ENCODE peak calls at places on chromosomes 5 and 9, in four cellular contexts. One of them, this sample, is unnamed.

GRCh38 chr9:2336055-2336454 is 285.5 kb upstream of the VLDLR start:
- DNase-seq in H1: no peak
- DNase-seq in GM12878: no peak
- DNase-seq in HepG2: no peak
- DNase-seq in this sample: no peak

GRCh38 chr5:96942911-96943310 is 7.0 kb downstream of the LNPEP start:
- DNase-seq in H1: no peak
- DNase-seq in GM12878: no peak
- DNase-seq in HepG2: no peak
- DNase-seq in this sample: no peak

GRCh38 chr5:130222638-130223037 is 318.4 kb downstream of the CHSY3 start:
- DNase-seq in H1: no peak
- DNase-seq in GM12878: no peak
- DNase-seq in HepG2: no peak
- DNase-seq in this sample: no peak

GRCh38 chr9:110123364-110124095 is 84.4 kb downstream of the C9orf152 start:
- DNase-seq in H1: no peak
- DNase-seq in GM12878: no peak
- DNase-seq in HepG2: no peak
- DNase-seq in this sample: no peak

GRCh38 chr5:138103321-138103637 is 19.4 kb downstream of the WNT8A start:
- DNase-seq in H1: no peak
- DNase-seq in GM12878: no peak
- DNase-seq in HepG2: no peak
- DNase-seq in this sample: no peak

GRCh38 chr5:109558952-109559351 is 130.8 kb upstream of the MAN2A1 start:
- DNase-seq in H1: no peak
- DNase-seq in GM12878: no peak
- DNase-seq in HepG2: no peak
- DNase-seq in this sample: no peak

GRCh38 chr5:166493627-166494026 is 1797.8 kb upstream of the WWC1 start:
- DNase-seq in H1: no peak
- DNase-seq in GM12878: no peak
- DNase-seq in HepG2: no peak
- DNase-seq in this sample: no peak

GRCh38 chr9:26947736-26948135 is 694 bp upstream of the PLAA start:
- DNase-seq in H1: no peak
- DNase-seq in GM12878: no peak
- DNase-seq in HepG2: no peak
- DNase-seq in this sample: no peak

GRCh38 chr5:143117821-143118220 is 285.7 kb downstream of the NR3C1 start:
- DNase-seq in H1: no peak
- DNase-seq in GM12878: no peak
- DNase-seq in HepG2: no peak
- DNase-seq in this sample: no peak

GRCh38 chr5:149325894-149326293 is 19.4 kb upstream of the GRPEL2 start:
- DNase-seq in H1: no peak
- DNase-seq in GM12878: no peak
- DNase-seq in HepG2: no peak
- DNase-seq in this sample: no peak

GRCh38 chr5:142576303-142576702 is 109.6 kb downstream of the FGF1 start:
- DNase-seq in H1: no peak
- DNase-seq in GM12878: no peak
- DNase-seq in HepG2: no peak
- DNase-seq in this sample: no peak

GRCh38 chr5:91020065-91020800 is 362.9 kb downstream of the ARRDC3 start:
- DNase-seq in H1: no peak
- DNase-seq in GM12878: no peak
- DNase-seq in HepG2: no peak
- DNase-seq in this sample: no peak

GRCh38 chr5:175383350-175383749 is 60.6 kb downstream of the DRD1 start:
- DNase-seq in H1: no peak
- DNase-seq in GM12878: no peak
- DNase-seq in HepG2: no peak
- DNase-seq in this sample: no peak

GRCh38 chr9:114081441-114082016 is 3.4 kb upstream of the AMBP start:
- DNase-seq in H1: no peak
- DNase-seq in GM12878: no peak
- DNase-seq in HepG2: peak; percentile 84
- DNase-seq in this sample: no peak

GRCh38 chr5:33188089-33188488 is 252.7 kb upstream of the TARS1 start:
- DNase-seq in H1: no peak
- DNase-seq in GM12878: no peak
- DNase-seq in HepG2: no peak
- DNase-seq in this sample: no peak

GRCh38 chr9:18741880-18742279 is 267.9 kb downstream of the ADAMTSL1 start:
- DNase-seq in H1: no peak
- DNase-seq in GM12878: no peak
- DNase-seq in HepG2: no peak
- DNase-seq in this sample: no peak

GRCh38 chr5:64625678-64626077 is 64.6 kb upstream of the SHISAL2B start:
- DNase-seq in H1: no peak
- DNase-seq in GM12878: no peak
- DNase-seq in HepG2: no peak
- DNase-seq in this sample: no peak

GRCh38 chr5:1190296-1190695 is 11.1 kb upstream of the SLC6A19 start:
- DNase-seq in H1: no peak
- DNase-seq in GM12878: no peak
- DNase-seq in HepG2: no peak
- DNase-seq in this sample: no peak

GRCh38 chr5:37640088-37640487 is 199.8 kb downstream of the GDNF start:
- DNase-seq in H1: no peak
- DNase-seq in GM12878: no peak
- DNase-seq in HepG2: no peak
- DNase-seq in this sample: no peak

GRCh38 chr5:132001647-132002561 is 9.6 kb downstream of the ACSL6 start:
- DNase-seq in H1: no peak
- DNase-seq in GM12878: no peak
- DNase-seq in HepG2: peak; percentile 97
- DNase-seq in this sample: peak; percentile 44

GRCh38 chr9:38182321-38182720 is 113.3 kb upstream of the SHB start:
- DNase-seq in H1: no peak
- DNase-seq in GM12878: peak; percentile 43
- DNase-seq in HepG2: no peak
- DNase-seq in this sample: no peak

GRCh38 chr5:94872526-94872925 is 254.1 kb downstream of the SLF1 start:
- DNase-seq in H1: no peak
- DNase-seq in GM12878: no peak
- DNase-seq in HepG2: no peak
- DNase-seq in this sample: no peak

GRCh38 chr9:117303643-117304230 is 111.1 kb downstream of the ASTN2 start:
- DNase-seq in H1: no peak
- DNase-seq in GM12878: no peak
- DNase-seq in HepG2: no peak
- DNase-seq in this sample: no peak

GRCh38 chr5:40409600-40409999 is 270.1 kb upstream of the PTGER4 start:
- DNase-seq in H1: no peak
- DNase-seq in GM12878: no peak
- DNase-seq in HepG2: no peak
- DNase-seq in this sample: no peak

GRCh38 chr5:169300468-169301385 is at the start of gene SLIT3:
- DNase-seq in H1: peak; percentile 38
- DNase-seq in GM12878: no peak
- DNase-seq in HepG2: no peak
- DNase-seq in this sample: peak; percentile 52

GRCh38 chr5:91556-92263 is at the start of gene PLEKHG4B:
- DNase-seq in H1: peak; percentile 82
- DNase-seq in GM12878: no peak
- DNase-seq in HepG2: no peak
- DNase-seq in this sample: peak; percentile 77

GRCh38 chr5:2201832-2202231 is 319.1 kb upstream of the IRX4 start:
- DNase-seq in H1: no peak
- DNase-seq in GM12878: no peak
- DNase-seq in HepG2: no peak
- DNase-seq in this sample: no peak
- TF ChIP-seq SUZ12 in H1: no peak
- TF ChIP-seq SUZ12 in GM12878: no peak
- TF ChIP-seq SUZ12 in HepG2: no peak
- TF ChIP-seq SUZ12 in this sample: no peak

GRCh38 chr9:127308559-127309429 is 44.2 kb downstream of the GARNL3 start:
- DNase-seq in H1: no peak
- DNase-seq in GM12878: no peak
- DNase-seq in HepG2: peak; percentile 53
- DNase-seq in this sample: no peak
- H3K4me3 ChIP-seq in H1: no peak overlapping the region
- H3K4me3 ChIP-seq in GM12878: no peak overlapping the region
- H3K4me3 ChIP-seq in HepG2: no peak overlapping the region
- H3K4me3 ChIP-seq in this sample: no peak overlapping the region

DNA sequence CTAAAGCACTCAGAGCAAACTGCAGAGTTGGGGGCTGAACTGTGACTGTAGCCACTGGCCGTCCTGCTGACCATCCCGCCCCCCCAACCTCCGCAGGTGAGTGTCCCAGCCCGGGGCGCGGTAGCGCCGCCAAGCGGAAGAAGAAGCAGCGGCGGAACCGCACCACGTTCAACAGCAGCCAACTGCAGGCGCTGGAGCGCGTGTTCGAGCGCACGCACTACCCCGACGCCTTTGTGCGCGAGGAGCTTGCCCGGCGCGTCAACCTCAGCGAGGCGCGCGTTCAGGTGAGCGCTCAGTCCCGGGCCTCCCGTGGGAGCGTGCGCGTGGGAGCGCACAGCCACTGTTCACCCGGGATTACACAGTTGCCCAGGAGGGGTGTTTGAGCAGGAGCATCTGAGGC is 33.7 kb downstream of the PTGES start:
- DNase-seq in H1: no peak
- DNase-seq in GM12878: no peak
- DNase-seq in HepG2: no peak
- DNase-seq in this sample: no peak
- TF ChIP-seq SUZ12 in H1: no peak
- TF ChIP-seq SUZ12 in GM12878: no peak
- TF ChIP-seq SUZ12 in HepG2: no peak
- TF ChIP-seq SUZ12 in this sample: no peak

GRCh38 chr5:53937467-53937866 is 372.9 kb downstream of the ARL15 start:
- DNase-seq in H1: no peak
- DNase-seq in GM12878: no peak
- DNase-seq in HepG2: no peak
- DNase-seq in this sample: no peak
- H3K4me3 ChIP-seq in H1: no peak overlapping the region
- H3K4me3 ChIP-seq in GM12878: no peak overlapping the region
- H3K4me3 ChIP-seq in HepG2: no peak overlapping the region
- H3K4me3 ChIP-seq in this sample: no peak overlapping the region

GRCh38 chr5:107090471-107090870 is 580.3 kb downstream of the EFNA5 start:
- DNase-seq in H1: no peak
- DNase-seq in GM12878: no peak
- DNase-seq in HepG2: no peak
- DNase-seq in this sample: no peak
- TF ChIP-seq SUZ12 in H1: no peak
- TF ChIP-seq SUZ12 in GM12878: no peak
- TF ChIP-seq SUZ12 in HepG2: no peak
- TF ChIP-seq SUZ12 in this sample: no peak

GRCh38 chr5:140113699-140114263 is at the start of gene PURA:
- DNase-seq in H1: no peak
- DNase-seq in GM12878: peak; percentile 82
- DNase-seq in HepG2: peak; percentile 92
- DNase-seq in this sample: peak; percentile 84
- H3K4me3 ChIP-seq in H1: peak within 1 kb of the TSS; percentile 76
- H3K4me3 ChIP-seq in GM12878: peak within 1 kb of the TSS; percentile 93
- H3K4me3 ChIP-seq in HepG2: peak within 1 kb of the TSS; percentile 92
- H3K4me3 ChIP-seq in this sample: peak within 1 kb of the TSS; percentile 82

DNA sequence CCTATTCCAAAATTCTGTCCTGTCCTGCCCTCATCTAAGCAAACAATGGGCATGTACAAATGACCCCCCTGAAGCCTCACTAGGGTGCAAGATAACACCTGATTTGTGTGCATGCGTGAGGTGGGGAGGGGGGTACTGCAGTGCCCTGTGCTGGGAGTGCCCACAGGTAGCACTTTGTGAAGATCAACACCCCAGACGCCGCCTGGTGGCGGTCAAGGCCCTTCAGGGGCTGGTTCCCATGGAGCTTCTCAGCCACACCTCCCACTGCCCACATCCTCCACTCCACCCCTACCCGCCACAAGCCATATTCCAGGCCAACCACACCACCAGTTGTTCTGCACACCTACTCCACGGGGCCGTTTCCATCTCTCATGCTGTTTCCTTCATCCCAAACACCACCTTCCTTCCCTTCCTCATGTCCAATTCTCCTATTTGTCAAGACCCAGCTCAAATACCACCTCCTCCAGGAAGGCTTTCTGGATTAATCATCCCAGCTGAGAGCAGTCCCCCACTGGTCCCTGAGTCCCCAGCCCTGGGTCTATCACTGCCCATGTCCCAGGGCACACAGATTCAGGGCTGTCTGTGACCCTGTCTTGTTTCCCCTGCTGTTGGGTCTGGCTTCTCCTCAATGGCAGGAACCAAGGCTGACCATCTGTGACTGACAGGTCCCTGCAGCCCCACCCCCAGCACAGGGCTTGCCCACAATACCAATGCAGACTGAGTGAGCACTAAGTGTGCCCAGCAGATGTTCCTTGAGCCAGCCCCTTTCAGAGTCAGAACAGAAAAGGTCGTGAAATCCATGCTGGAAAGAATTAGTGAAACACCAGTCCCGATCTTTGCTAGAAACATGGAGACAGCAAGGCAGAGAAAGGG is 178.4 kb downstream of the PAX5 start:
- DNase-seq in H1: no peak
- DNase-seq in GM12878: no peak
- DNase-seq in HepG2: peak; percentile 41
- DNase-seq in this sample: no peak
- TF ChIP-seq SUZ12 in H1: no peak
- TF ChIP-seq SUZ12 in GM12878: no peak
- TF ChIP-seq SUZ12 in HepG2: no peak
- TF ChIP-seq SUZ12 in this sample: no peak

This sample was measured in NT2/D1.